ENCODE peak calls at places on chromosomes 16 and 17, in five cellular contexts. X is H7, Y is NCI-H2081 treated with DMSO at 0.1 percent for 48 hours, A is midbrain, U is cardiac fibroblast. Z is an unnamed sample.

GRCh38 chr16:69169051-69169450 is 17.9 kb upstream of the SNTB2 start:
- DNase-seq in Y (no peak), A (no peak), U (no peak), X (no peak), Z (no peak)

GRCh38 chr17:72076678-72077030 is 44.2 kb upstream of the SOX9 start:
- DNase-seq in U (no peak), Y (no peak), A (no peak), X (no peak), Z (no peak)

GRCh38 chr16:80620656-80621605 is 80.1 kb downstream of the DYNLRB2 start:
- DNase-seq in X (no peak), A (no peak), U (no peak), Y (no peak), Z (peak; percentile 85)

GRCh38 chr17:33015716-33016346 is 24.2 kb downstream of the SPACA3 start:
- DNase-seq in Y (no peak), U (no peak), A (no peak), X (no peak), Z (no peak)

GRCh38 chr16:48542020-48542473 is 67.9 kb downstream of the N4BP1 start:
- DNase-seq in Y (no peak), X (peak; percentile 73), U (peak; percentile 79), A (peak; percentile 80), Z (peak; percentile 37)

GRCh38 chr16:86664518-86665318 is 86.4 kb downstream of the FOXL1 start:
- DNase-seq in X (no peak), A (no peak), Y (no peak), U (peak; percentile 89), Z (no peak)

GRCh38 chr17:18187226-18187625 is 3.6 kb downstream of the ALKBH5 start:
- DNase-seq in X (no peak), U (peak; percentile 19), A (peak; percentile 74), Y (no peak), Z (no peak)

GRCh38 chr16:1007284-1007850 is 25.8 kb downstream of the SOX8 start:
- DNase-seq in U (no peak), A (no peak), X (peak; percentile 66), Y (no peak), Z (no peak)

GRCh38 chr17:37045271-37045946 is 96.7 kb downstream of the AATF start:
- DNase-seq in Y (no peak), U (no peak), X (no peak), A (no peak), Z (no peak)

GRCh38 chr17:44348234-44348987 is 3.3 kb downstream of the GRN start:
- DNase-seq in A (peak; percentile 48), Y (no peak), U (no peak), X (peak; percentile 16), Z (no peak)

GRCh38 chr16:28130099-28131088 is 66.9 kb upstream of the GSG1L start:
- DNase-seq in X (no peak), Y (no peak), A (no peak), U (no peak), Z (peak; percentile 6)

GRCh38 chr17:82489851-82490511 is 29.6 kb upstream of the FOXK2 start:
- DNase-seq in U (no peak), A (no peak), Y (no peak), X (peak; percentile 50), Z (no peak)

GRCh38 chr17:7204828-7205461 is 14.7 kb downstream of the DLG4 start:
- DNase-seq in X (peak; percentile 99), U (peak; percentile 89), A (peak; percentile 79), Y (no peak), Z (peak; percentile 88)

GRCh38 chr17:48477235-48477634 is 47.2 kb upstream of the SKAP1 start:
- DNase-seq in X (no peak), U (no peak), Y (no peak), A (no peak), Z (no peak)

GRCh38 chr16:80122155-80122554 is 418.6 kb upstream of the DYNLRB2 start:
- DNase-seq in X (no peak), Y (no peak), A (no peak), U (peak; percentile 70), Z (no peak)

Z was measured in cerebellar cortex.